ENCODE peak calls at places on chromosome 21, in six cellular contexts. L, Q, R, O, C and Y are unnamed samples.

GRCh38 chr21:18499761-18500376 is 96.3 kb upstream of the TMPRSS15 start:
- DNase-seq in L (peak), Q (peak), R (peak), O (peak), C (peak), Y (peak)

GRCh38 chr21:28832013-28832714 is 160.5 kb downstream of the LTN1 start:
- DNase-seq in L (no peak), Q (peak), R (peak), O (no peak), C (no peak), Y (no peak)

GRCh38 chr21:18204931-18205330 is 39.7 kb upstream of the CHODL start:
- DNase-seq in L (no peak), Q (no peak), R (peak), O (no peak), C (no peak), Y (no peak)

GRCh38 chr21:45004481-45005263 is 64.8 kb downstream of the SLX9 start:
- DNase-seq in L (peak), Q (no peak), R (peak), O (no peak), C (no peak), Y (peak)

GRCh38 chr21:45320261-45320990 is 32.7 kb upstream of the POFUT2 start:
- DNase-seq in L (no peak), Q (no peak), R (no peak), O (no peak), C (peak), Y (no peak)

GRCh38 chr21:9763807-9764206 is 757.6 kb upstream of the TPTE start:
- DNase-seq in L (no peak), Q (no peak), R (no peak), O (no peak), C (no peak), Y (no peak)

GRCh38 chr21:45804809-45805313 is 161.3 kb downstream of the PCBP3 start:
- DNase-seq in L (no peak), Q (no peak), R (no peak), O (no peak), C (no peak), Y (no peak)

GRCh38 chr21:35231115-35231514 is 182.0 kb upstream of the RUNX1 start:
- DNase-seq in L (no peak), Q (no peak), R (peak), O (no peak), C (no peak), Y (no peak)

GRCh38 chr21:17725339-17725738 is 93.8 kb downstream of the C21orf91 start:
- DNase-seq in L (no peak), Q (no peak), R (no peak), O (no peak), C (no peak), Y (no peak)

GRCh38 chr21:42058631-42059111 is 12.4 kb upstream of the UMODL1 start:
- DNase-seq in L (no peak), Q (no peak), R (no peak), O (no peak), C (no peak), Y (no peak)

GRCh38 chr21:32844653-32845443 is 73.3 kb upstream of the PAXBP1 start:
- DNase-seq in L (no peak), Q (no peak), R (no peak), O (peak), C (no peak), Y (no peak)

GRCh38 chr21:28294046-28294445 is 698.6 kb downstream of the LTN1 start:
- DNase-seq in L (no peak), Q (no peak), R (peak), O (no peak), C (no peak), Y (no peak)

GRCh38 chr21:45572783-45573451 is 30.7 kb upstream of the SLC19A1 start:
- DNase-seq in L (no peak), Q (no peak), R (peak), O (no peak), C (no peak), Y (no peak)

GRCh38 chr21:42258885-42259407 is 40.0 kb downstream of the ABCG1 start:
- DNase-seq in L (no peak), Q (no peak), R (no peak), O (no peak), C (no peak), Y (no peak)

GRCh38 chr21:33994373-33994772 is 78.8 kb upstream of the ATP5PO start:
- DNase-seq in L (no peak), Q (no peak), R (no peak), O (no peak), C (no peak), Y (no peak)

GRCh38 chr21:42493109-42494060 is 2.6 kb downstream of the RSPH1 start:
- DNase-seq in L (no peak), Q (no peak), R (no peak), O (no peak), C (no peak), Y (no peak)

GRCh38 chr21:46118305-46118870 is 20.5 kb downstream of the COL6A2 start:
- DNase-seq in L (no peak), Q (no peak), R (no peak), O (no peak), C (peak), Y (peak)

GRCh38 chr21:41247561-41247968 is 69.0 kb upstream of the FAM3B start:
- DNase-seq in L (no peak), Q (peak), R (peak), O (no peak), C (peak), Y (no peak)

GRCh38 chr21:25639167-25639921 is at the start of gene JAM2:
- DNase-seq in L (no peak), Q (no peak), R (no peak), O (peak), C (peak), Y (peak)

GRCh38 chr21:29208666-29209059 is 78.2 kb downstream of the MAP3K7CL start:
- DNase-seq in L (no peak), Q (no peak), R (peak), O (peak), C (no peak), Y (no peak)

GRCh38 chr21:35506352-35506751 is 457.2 kb upstream of the RUNX1 start:
- DNase-seq in L (no peak), Q (no peak), R (peak), O (no peak), C (no peak), Y (no peak)

GRCh38 chr21:41361786-41362604 is at the start of gene MX2:
- DNase-seq in L (no peak), Q (peak), R (no peak), O (no peak), C (no peak), Y (no peak)

GRCh38 chr21:15775981-15776380 is 46.2 kb downstream of the USP25 start:
- DNase-seq in L (no peak), Q (no peak), R (no peak), O (no peak), C (no peak), Y (no peak)

GRCh38 chr21:15730484-15731242 is 881 bp downstream of the USP25 start:
- DNase-seq in L (peak), Q (no peak), R (peak), O (no peak), C (no peak), Y (no peak)

DNA sequence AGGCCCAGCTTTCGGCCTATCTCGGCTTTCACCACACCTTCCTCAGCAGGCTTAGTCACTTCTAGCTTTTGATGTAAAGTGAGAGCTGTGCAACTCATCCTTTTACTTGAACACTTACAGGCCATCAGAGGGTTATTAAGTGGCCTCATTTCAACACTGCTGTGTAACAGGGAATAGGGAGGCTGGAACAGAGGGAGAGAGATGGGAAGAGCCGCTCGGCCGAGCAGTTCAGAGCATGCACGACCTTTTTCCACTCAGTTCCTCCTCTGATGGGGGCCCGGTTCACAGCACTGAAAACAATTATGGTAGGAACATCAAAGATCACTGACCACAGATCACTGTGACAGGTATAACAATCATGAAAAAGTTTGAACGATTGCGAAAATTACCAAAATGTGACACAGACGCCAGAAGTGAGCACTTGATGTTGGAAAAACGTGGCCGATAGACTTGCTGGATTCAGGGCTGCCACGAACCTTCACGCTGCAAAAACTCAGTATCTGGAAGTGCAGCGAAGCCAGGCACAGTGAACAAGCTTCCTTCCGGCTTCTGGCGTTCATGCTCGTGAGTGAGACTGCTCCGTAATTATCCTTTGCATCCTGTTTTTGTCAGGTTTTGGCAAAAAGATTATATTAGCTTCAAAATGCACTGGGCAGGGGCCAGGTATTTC is 28.6 kb downstream of the AGPAT3 start:
- DNase-seq in L (peak), Q (no peak), R (peak), O (no peak), C (no peak), Y (no peak)
- TF ChIP-seq JUN in L (no peak), Q (no peak), R (no peak), O (no peak), C (no peak), Y (no peak)

GRCh38 chr21:37636152-37636860 is 269.7 kb downstream of the DYRK1A start:
- DNase-seq in L (no peak), Q (no peak), R (peak), O (peak), C (no peak), Y (no peak)
- TF ChIP-seq JUN in L (no peak), Q (no peak), R (no peak), O (no peak), C (no peak), Y (no peak)

GRCh38 chr21:39685991-39686390 is 59.0 kb upstream of the IGSF5 start:
- DNase-seq in L (no peak), Q (no peak), R (no peak), O (no peak), C (no peak), Y (no peak)

GRCh38 chr21:39680216-39680615 is 64.8 kb upstream of the IGSF5 start:
- DNase-seq in L (no peak), Q (no peak), R (no peak), O (no peak), C (no peak), Y (no peak)

GRCh38 chr21:39681845-39682244 is 63.1 kb upstream of the IGSF5 start:
- DNase-seq in L (no peak), Q (no peak), R (no peak), O (peak), C (no peak), Y (no peak)

GRCh38 chr21:39685236-39685635 is 59.7 kb upstream of the IGSF5 start:
- DNase-seq in L (no peak), Q (no peak), R (no peak), O (no peak), C (no peak), Y (no peak)

GRCh38 chr21:39681257-39681656 is 63.7 kb upstream of the IGSF5 start:
- DNase-seq in L (no peak), Q (no peak), R (no peak), O (no peak), C (no peak), Y (no peak)
- TF ChIP-seq JUN in L (no peak), Q (no peak), R (no peak), O (no peak), C (no peak), Y (no peak)

DNA sequence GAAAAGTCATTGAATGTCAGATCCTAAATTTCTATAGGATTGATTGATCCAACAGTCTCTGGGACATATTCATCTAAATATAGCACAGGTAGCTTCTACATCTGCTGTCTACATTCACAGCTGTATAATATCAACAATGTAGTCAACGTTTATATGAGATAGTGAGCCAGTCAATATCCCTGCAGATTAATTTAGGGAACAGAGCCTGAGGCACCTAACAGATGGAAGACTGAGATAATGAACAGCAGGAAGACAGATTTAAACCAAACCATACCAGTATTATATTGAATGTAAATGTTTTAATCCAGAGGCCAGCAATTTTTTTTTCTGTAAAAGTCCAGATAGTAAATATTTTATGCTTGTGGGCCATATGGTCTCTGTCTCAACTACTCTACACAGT is 2072.4 kb downstream of the MRPL39 start:
- DNase-seq in L (no peak), Q (no peak), R (no peak), O (no peak), C (no peak), Y (no peak)
- TF ChIP-seq JUN in L (no peak), Q (no peak), R (no peak), O (no peak), C (no peak), Y (no peak)

GRCh38 chr21:39612233-39613028 is at the start of gene B3GALT5:
- DNase-seq in L (no peak), Q (no peak), R (no peak), O (no peak), C (peak), Y (peak)
- TF ChIP-seq JUN in L (no peak), Q (no peak), R (no peak), O (no peak), C (no peak), Y (no peak)